ENCODE peak calls at places on chromosomes 3 and 15, in seven cellular contexts. F, W, G, B, L, T and U are unnamed samples.

GRCh38 chr3:59866076-59866475 is 816.3 kb upstream of the CFAP20DC start:
- DNase-seq in F (no peak), W (no peak), G (no peak), B (no peak), L (no peak), T (no peak), U (no peak)

GRCh38 chr3:54599741-54600140 is 328.1 kb downstream of the LRTM1 start:
- DNase-seq in F (no peak), W (no peak), G (no peak), B (no peak), L (no peak), T (no peak), U (no peak)

GRCh38 chr3:14267976-14268375 is 89.4 kb downstream of the LSM3 start:
- DNase-seq in F (no peak), W (no peak), G (no peak), B (no peak), L (no peak), T (no peak), U (no peak)

GRCh38 chr3:10753964-10754363 is 62.1 kb upstream of the SLC6A11 start:
- DNase-seq in F (peak; percentile 62), W (no peak), G (peak; percentile 23), B (peak; percentile 48), L (no peak), T (peak; percentile 32), U (no peak)

GRCh38 chr3:152671998-152672649 is 162.8 kb upstream of the P2RY1 start:
- DNase-seq in F (no peak), W (no peak), G (no peak), B (peak; percentile 82), L (no peak), T (no peak), U (no peak)

GRCh38 chr3:172666873-172667694 is 43.8 kb downstream of the NCEH1 start:
- DNase-seq in F (peak; percentile 84), W (peak; percentile 56), G (peak; percentile 93), B (peak; percentile 88), L (peak; percentile 81), T (peak; percentile 83), U (peak; percentile 86)

GRCh38 chr3:188659444-188660100 is 505.6 kb downstream of the LPP start:
- DNase-seq in F (no peak), W (no peak), G (no peak), B (no peak), L (no peak), T (no peak), U (no peak)

GRCh38 chr15:90249123-90249863 is at the start of gene TTLL13:
- DNase-seq in F (peak; percentile 90), W (peak; percentile 29), G (peak; percentile 99), B (peak; percentile 87), L (peak; percentile 92), T (peak; percentile 72), U (peak; percentile 96)

GRCh38 chr15:46266691-46267090 is 631.9 kb downstream of the SQOR start:
- DNase-seq in F (no peak), W (no peak), G (no peak), B (peak; percentile 40), L (no peak), T (no peak), U (no peak)

GRCh38 chr15:58221591-58222241 is 83.5 kb downstream of the AQP9 start:
- DNase-seq in F (peak; percentile 56), W (no peak), G (peak; percentile 21), B (no peak), L (peak; percentile 53), T (peak; percentile 21), U (peak; percentile 22)

GRCh38 chr3:140441006-140441405 is 236.9 kb upstream of the TRIM42 start:
- DNase-seq in F (peak; percentile 67), W (no peak), G (no peak), B (no peak), L (peak; percentile 11), T (peak; percentile 15), U (no peak)

GRCh38 chr3:188202358-188203138 is 48.6 kb downstream of the LPP start:
- DNase-seq in F (no peak), W (no peak), G (no peak), B (peak; percentile 28), L (peak; percentile 62), T (no peak), U (no peak)

GRCh38 chr15:38536201-38536676 is 28.4 kb downstream of the RASGRP1 start:
- DNase-seq in F (peak; percentile 96), W (no peak), G (no peak), B (no peak), L (no peak), T (peak; percentile 96), U (no peak)

GRCh38 chr3:177934001-177934891 is 602.0 kb upstream of the KCNMB2 start:
- DNase-seq in F (peak; percentile 76), W (no peak), G (no peak), B (no peak), L (peak; percentile 57), T (peak; percentile 60), U (no peak)

GRCh38 chr3:53261712-53262111 is 5.9 kb upstream of the TKT start:
- DNase-seq in F (no peak), W (no peak), G (no peak), B (no peak), L (no peak), T (no peak), U (no peak)

GRCh38 chr3:99394831-99395733 is 243.3 kb upstream of the COL8A1 start:
- DNase-seq in F (peak; percentile 85), W (no peak), G (no peak), B (peak; percentile 54), L (no peak), T (peak; percentile 89), U (no peak)

GRCh38 chr15:92322566-92323355 is 70.9 kb upstream of the ST8SIA2 start:
- DNase-seq in F (no peak), W (no peak), G (no peak), B (no peak), L (no peak), T (no peak), U (no peak)

GRCh38 chr3:39383190-39383912 is at the start of gene SLC25A38:
- DNase-seq in F (peak; percentile 97), W (peak; percentile 73), G (peak; percentile 90), B (peak; percentile 84), L (peak; percentile 94), T (peak; percentile 85), U (peak; percentile 87)

GRCh38 chr15:35439291-35439690 is 106.7 kb downstream of the DPH6 start:
- DNase-seq in F (peak; percentile 72), W (no peak), G (no peak), B (no peak), L (no peak), T (peak; percentile 88), U (no peak)

GRCh38 chr3:143302638-143303171 is 183.1 kb downstream of the CHST2 start:
- DNase-seq in F (peak; percentile 91), W (no peak), G (peak; percentile 20), B (peak; percentile 60), L (peak; percentile 4), T (peak; percentile 74), U (peak; percentile 3)

GRCh38 chr3:159234306-159234705 is 432.5 kb downstream of the MFSD1 start:
- DNase-seq in F (peak; percentile 65), W (no peak), G (no peak), B (no peak), L (no peak), T (no peak), U (no peak)

GRCh38 chr15:45635191-45635638 is 386 bp downstream of the SQOR start:
- DNase-seq in F (peak; percentile 53), W (peak; percentile 46), G (peak; percentile 83), B (peak; percentile 45), L (peak; percentile 59), T (no peak), U (peak; percentile 64)

GRCh38 chr3:58521917-58522680 is 14.9 kb downstream of the ACOX2 start:
- DNase-seq in F (no peak), W (no peak), G (no peak), B (no peak), L (no peak), T (no peak), U (no peak)

GRCh38 chr3:128804817-128805166 is 74.6 kb upstream of the ACAD9 start:
- DNase-seq in F (no peak), W (no peak), G (no peak), B (no peak), L (no peak), T (no peak), U (no peak)

GRCh38 chr3:12273045-12273695 is 15.7 kb upstream of the PPARG start:
- DNase-seq in F (no peak), W (no peak), G (no peak), B (no peak), L (no peak), T (no peak), U (no peak)

GRCh38 chr3:127694467-127695215 is 21.9 kb downstream of the ABTB1 start:
- DNase-seq in F (peak; percentile 51), W (peak; percentile 26), G (peak; percentile 57), B (peak; percentile 54), L (peak; percentile 85), T (peak; percentile 20), U (peak; percentile 64)

GRCh38 chr3:172656602-172657001 is 54.3 kb downstream of the NCEH1 start:
- DNase-seq in F (no peak), W (no peak), G (no peak), B (no peak), L (no peak), T (no peak), U (no peak)

DNA sequence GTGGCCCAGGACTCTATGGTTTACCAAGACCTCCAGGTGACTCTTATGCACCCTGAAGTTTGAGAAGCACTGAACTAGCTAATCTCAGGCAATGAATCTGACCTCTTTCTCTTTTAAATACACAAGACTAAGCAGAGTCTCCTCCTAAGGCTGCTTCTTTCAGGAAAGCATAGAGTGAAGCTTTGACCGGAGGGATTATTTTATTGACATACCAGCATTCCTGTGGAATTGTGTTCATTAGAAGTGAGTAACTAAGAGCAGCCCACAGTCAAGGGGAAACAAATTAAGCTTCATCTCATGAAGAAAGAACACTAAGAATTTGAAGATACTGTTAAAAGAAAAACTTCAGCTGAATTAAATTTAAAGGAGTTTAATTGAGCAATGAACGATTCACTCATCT is 963.5 kb downstream of the NTRK3 start:
- DNase-seq in F (no peak), W (no peak), G (no peak), B (no peak), L (no peak), T (no peak), U (no peak)
- H3K9me3 ChIP-seq in F (no peaks in the 10 kb centered on the region), W (no peaks in the 10 kb centered on the region), G (no peaks in the 10 kb centered on the region), B (peaks cover 34% of the 10 kb centered on the region), L (peaks cover 4% of the 10 kb centered on the region), T (peaks cover 5% of the 10 kb centered on the region), U (no peaks in the 10 kb centered on the region)

DNA sequence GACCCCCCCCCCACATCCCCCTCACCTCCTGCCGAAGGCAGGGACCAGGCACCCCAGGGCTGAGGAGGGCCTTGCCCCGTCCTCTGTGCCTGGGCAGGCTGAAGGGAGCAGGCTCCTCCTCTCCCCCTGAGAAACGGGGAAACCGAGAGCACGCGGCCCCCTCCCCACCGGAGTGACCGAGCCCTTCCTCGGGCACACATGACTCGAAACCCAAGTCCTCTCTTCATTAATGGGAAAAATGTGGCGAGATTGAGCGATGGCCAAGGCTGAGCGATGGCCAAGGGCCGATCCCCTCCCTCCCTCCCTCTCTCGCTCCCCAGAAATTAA is 7.0 kb downstream of the EPHB3 start:
- DNase-seq in F (no peak), W (no peak), G (no peak), B (no peak), L (no peak), T (no peak), U (no peak)
- H3K4me1 ChIP-seq in F (peaks cover 24% of the 10 kb centered on the region), W (peaks cover 8% of the 10 kb centered on the region), G (peaks cover 29% of the 10 kb centered on the region), B (peaks cover 35% of the 10 kb centered on the region), L (peaks cover 8% of the 10 kb centered on the region), T (peaks cover 48% of the 10 kb centered on the region), U (no peaks in the 10 kb centered on the region)

GRCh38 chr3:149830902-149831301 is 17.9 kb downstream of the RNF13 start:
- DNase-seq in F (no peak), W (no peak), G (no peak), B (no peak), L (peak; percentile 27), T (no peak), U (no peak)
- H3K9me3 ChIP-seq in F (peaks cover 3% of the 10 kb centered on the region), W (peaks cover 46% of the 10 kb centered on the region), G (peaks cover 5% of the 10 kb centered on the region), B (peaks cover 44% of the 10 kb centered on the region), L (peaks cover 45% of the 10 kb centered on the region), T (peaks cover 8% of the 10 kb centered on the region), U (no peaks in the 10 kb centered on the region)

GRCh38 chr3:50587373-50587772 is 18.1 kb downstream of the HEMK1 start:
- DNase-seq in F (peak; percentile 80), W (no peak), G (no peak), B (no peak), L (no peak), T (peak; percentile 24), U (no peak)
- H3K4me1 ChIP-seq in F (peaks cover 28% of the 10 kb centered on the region), W (peaks cover 61% of the 10 kb centered on the region), G (peaks cover 2% of the 10 kb centered on the region), B (no peaks in the 10 kb centered on the region), L (peaks cover 10% of the 10 kb centered on the region), T (no peaks in the 10 kb centered on the region), U (no peaks in the 10 kb centered on the region)